ENCODE peak calls at places on chromosome 5, in seven cellular contexts. One of them, this sample, is unnamed.

GRCh38 chr5:7794823-7795222 is 56.1 kb downstream of the CFAP90 start:
- DNase-seq in A549: no peak
- DNase-seq in sigmoid colon: no peak
- DNase-seq in tibial nerve: no peak
- DNase-seq in suprapubic skin: no peak
- DNase-seq in ovary: no peak
- DNase-seq in upper lobe of left lung: no peak
- DNase-seq in this sample: no peak

GRCh38 chr5:132849347-132849746 is 16.9 kb downstream of the GDF9 start:
- DNase-seq in A549: no peak
- DNase-seq in sigmoid colon: no peak
- DNase-seq in tibial nerve: no peak
- DNase-seq in suprapubic skin: no peak
- DNase-seq in ovary: no peak
- DNase-seq in upper lobe of left lung: no peak
- DNase-seq in this sample: no peak

GRCh38 chr5:34895641-34896419 is 19.5 kb downstream of the RAD1 start:
- DNase-seq in A549: no peak
- DNase-seq in sigmoid colon: no peak
- DNase-seq in tibial nerve: no peak
- DNase-seq in suprapubic skin: no peak
- DNase-seq in ovary: no peak
- DNase-seq in upper lobe of left lung: no peak
- DNase-seq in this sample: no peak

GRCh38 chr5:179393078-179393477 is 47.8 kb upstream of the ADAMTS2 start:
- DNase-seq in A549: peak; percentile 17
- DNase-seq in sigmoid colon: peak; percentile 64
- DNase-seq in tibial nerve: no peak
- DNase-seq in suprapubic skin: peak; percentile 23
- DNase-seq in ovary: no peak
- DNase-seq in upper lobe of left lung: no peak
- DNase-seq in this sample: peak; percentile 1

GRCh38 chr5:59275537-59276276 is 617.8 kb downstream of the PDE4D start:
- DNase-seq in A549: peak; percentile 91
- DNase-seq in sigmoid colon: peak; percentile 89
- DNase-seq in tibial nerve: no peak
- DNase-seq in suprapubic skin: no peak
- DNase-seq in ovary: no peak
- DNase-seq in upper lobe of left lung: no peak
- DNase-seq in this sample: peak; percentile 44

GRCh38 chr5:102818345-102818744 is 63.2 kb downstream of the PAM start:
- DNase-seq in A549: no peak
- DNase-seq in sigmoid colon: no peak
- DNase-seq in tibial nerve: no peak
- DNase-seq in suprapubic skin: no peak
- DNase-seq in ovary: no peak
- DNase-seq in upper lobe of left lung: no peak
- DNase-seq in this sample: no peak

GRCh38 chr5:54205453-54205852 is 104.9 kb downstream of the ARL15 start:
- DNase-seq in A549: no peak
- DNase-seq in sigmoid colon: no peak
- DNase-seq in tibial nerve: no peak
- DNase-seq in suprapubic skin: no peak
- DNase-seq in ovary: no peak
- DNase-seq in upper lobe of left lung: no peak
- DNase-seq in this sample: no peak

GRCh38 chr5:134436523-134437339 is 25.1 kb upstream of the CDKN2AIPNL start:
- DNase-seq in A549: peak; percentile 75
- DNase-seq in sigmoid colon: peak; percentile 82
- DNase-seq in tibial nerve: peak; percentile 42
- DNase-seq in suprapubic skin: peak; percentile 89
- DNase-seq in ovary: no peak
- DNase-seq in upper lobe of left lung: peak; percentile 78
- DNase-seq in this sample: peak; percentile 80

GRCh38 chr5:159412284-159413046 is 82.2 kb upstream of the IL12B start:
- DNase-seq in A549: no peak
- DNase-seq in sigmoid colon: no peak
- DNase-seq in tibial nerve: no peak
- DNase-seq in suprapubic skin: no peak
- DNase-seq in ovary: no peak
- DNase-seq in upper lobe of left lung: no peak
- DNase-seq in this sample: peak; percentile 26

GRCh38 chr5:95406426-95407093 is 15.4 kb downstream of the FAM81B start:
- DNase-seq in A549: no peak
- DNase-seq in sigmoid colon: no peak
- DNase-seq in tibial nerve: no peak
- DNase-seq in suprapubic skin: no peak
- DNase-seq in ovary: no peak
- DNase-seq in upper lobe of left lung: no peak
- DNase-seq in this sample: peak; percentile 48

GRCh38 chr5:172919525-172920446 is 39.4 kb upstream of the RPL26L1 start:
- DNase-seq in A549: no peak
- DNase-seq in sigmoid colon: peak; percentile 94
- DNase-seq in tibial nerve: no peak
- DNase-seq in suprapubic skin: no peak
- DNase-seq in ovary: no peak
- DNase-seq in upper lobe of left lung: no peak
- DNase-seq in this sample: peak; percentile 71

GRCh38 chr5:103522586-103522985 is 40.0 kb downstream of the NUDT12 start:
- DNase-seq in A549: no peak
- DNase-seq in sigmoid colon: no peak
- DNase-seq in tibial nerve: no peak
- DNase-seq in suprapubic skin: no peak
- DNase-seq in ovary: no peak
- DNase-seq in upper lobe of left lung: no peak
- DNase-seq in this sample: no peak

GRCh38 chr5:90944116-90944515 is 385.5 kb downstream of the ADGRV1 start:
- DNase-seq in A549: no peak
- DNase-seq in sigmoid colon: no peak
- DNase-seq in tibial nerve: no peak
- DNase-seq in suprapubic skin: no peak
- DNase-seq in ovary: no peak
- DNase-seq in upper lobe of left lung: no peak
- DNase-seq in this sample: no peak

GRCh38 chr5:72608297-72608696 is 101.1 kb upstream of the ZNF366 start:
- DNase-seq in A549: no peak
- DNase-seq in sigmoid colon: no peak
- DNase-seq in tibial nerve: no peak
- DNase-seq in suprapubic skin: no peak
- DNase-seq in ovary: no peak
- DNase-seq in upper lobe of left lung: no peak
- DNase-seq in this sample: no peak

GRCh38 chr5:81164936-81165335 is 68.2 kb upstream of the CKMT2 start:
- DNase-seq in A549: no peak
- DNase-seq in sigmoid colon: no peak
- DNase-seq in tibial nerve: no peak
- DNase-seq in suprapubic skin: no peak
- DNase-seq in ovary: no peak
- DNase-seq in upper lobe of left lung: peak; percentile 4
- DNase-seq in this sample: no peak

GRCh38 chr5:83547889-83548288 is 76.3 kb downstream of the VCAN start:
- DNase-seq in A549: no peak
- DNase-seq in sigmoid colon: no peak
- DNase-seq in tibial nerve: no peak
- DNase-seq in suprapubic skin: no peak
- DNase-seq in ovary: no peak
- DNase-seq in upper lobe of left lung: no peak
- DNase-seq in this sample: no peak

GRCh38 chr5:180799194-180799593 is 3.4 kb downstream of the MGAT1 start:
- DNase-seq in A549: peak; percentile 44
- DNase-seq in sigmoid colon: peak; percentile 54
- DNase-seq in tibial nerve: no peak
- DNase-seq in suprapubic skin: no peak
- DNase-seq in ovary: no peak
- DNase-seq in upper lobe of left lung: no peak
- DNase-seq in this sample: peak; percentile 58

GRCh38 chr5:32116574-32117313 is 57.4 kb downstream of the GOLPH3 start:
- DNase-seq in A549: no peak
- DNase-seq in sigmoid colon: no peak
- DNase-seq in tibial nerve: no peak
- DNase-seq in suprapubic skin: no peak
- DNase-seq in ovary: no peak
- DNase-seq in upper lobe of left lung: no peak
- DNase-seq in this sample: no peak

DNA sequence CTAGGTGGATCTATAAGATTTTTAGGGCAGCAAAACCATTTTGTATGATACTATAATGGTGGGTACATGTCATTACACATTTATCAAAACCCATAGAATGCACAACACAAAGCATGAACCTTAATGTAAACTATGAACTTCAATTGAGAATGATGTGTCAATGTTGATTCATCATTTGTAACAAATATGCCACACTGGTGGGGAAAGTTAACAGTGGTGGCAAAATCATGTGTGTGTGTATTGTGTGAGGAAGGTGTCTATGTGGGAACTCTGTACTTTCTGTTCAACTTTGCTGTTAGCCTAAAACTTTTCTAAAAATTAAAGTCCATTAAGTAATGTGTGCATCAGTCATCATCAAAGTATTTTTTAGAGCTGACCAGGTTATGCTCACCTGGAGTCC is 38.9 kb downstream of the HAVCR1 start:
- DNase-seq in A549: no peak
- DNase-seq in sigmoid colon: no peak
- DNase-seq in tibial nerve: no peak
- DNase-seq in suprapubic skin: no peak
- DNase-seq in ovary: no peak
- DNase-seq in upper lobe of left lung: no peak
- DNase-seq in this sample: no peak
- TF ChIP-seq EP300 in A549: no peak
- TF ChIP-seq EP300 in sigmoid colon: no peak
- TF ChIP-seq EP300 in tibial nerve: no peak
- TF ChIP-seq EP300 in suprapubic skin: no peak
- TF ChIP-seq EP300 in ovary: no peak
- TF ChIP-seq EP300 in upper lobe of left lung: no peak
- TF ChIP-seq EP300 in this sample: no peak

DNA sequence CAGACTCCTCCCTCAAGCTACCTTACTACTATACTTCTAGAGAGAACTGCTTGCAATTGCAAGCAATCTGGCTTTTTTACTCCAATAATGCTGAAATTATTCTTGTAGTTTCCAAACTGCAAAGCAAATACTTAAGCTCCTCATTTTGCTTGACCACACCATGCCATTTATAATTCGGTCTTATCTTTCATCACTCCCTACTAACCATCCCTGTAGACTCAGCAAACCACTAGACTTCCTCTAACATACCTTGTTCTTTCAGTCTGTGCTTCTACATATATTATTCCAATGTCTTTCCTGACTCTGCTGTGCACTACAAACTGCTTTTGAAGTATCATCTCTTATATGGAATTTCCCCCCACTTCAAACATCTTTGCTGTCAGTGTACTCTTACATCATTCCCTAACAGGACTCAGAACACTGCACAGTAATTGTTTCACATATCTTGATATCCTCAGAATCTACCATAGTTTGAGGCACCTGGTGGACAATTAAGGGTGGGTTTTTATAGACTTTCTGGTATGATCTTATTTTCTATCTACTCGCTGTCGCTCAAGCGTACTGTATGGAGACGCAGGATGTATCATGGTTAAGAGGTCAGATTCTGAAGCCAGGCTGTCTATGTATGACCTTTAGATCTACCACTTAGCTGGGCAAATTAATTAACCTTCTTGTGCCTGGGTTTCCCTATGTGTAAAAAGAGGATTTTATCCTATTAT is 2.8 kb downstream of the IL6ST start:
- DNase-seq in A549: no peak
- DNase-seq in sigmoid colon: no peak
- DNase-seq in tibial nerve: no peak
- DNase-seq in suprapubic skin: no peak
- DNase-seq in ovary: no peak
- DNase-seq in upper lobe of left lung: no peak
- DNase-seq in this sample: no peak
- H3K27ac ChIP-seq in A549: peak overlapping the region; percentile 75
- H3K27ac ChIP-seq in sigmoid colon: peak overlapping the region; percentile 94
- H3K27ac ChIP-seq in tibial nerve: peak overlapping the region; percentile 97
- H3K27ac ChIP-seq in suprapubic skin: peak overlapping the region; percentile 100
- H3K27ac ChIP-seq in ovary: no peak overlapping the region
- H3K27ac ChIP-seq in upper lobe of left lung: peak overlapping the region; percentile 99
- H3K27ac ChIP-seq in this sample: peak overlapping the region; percentile 100

GRCh38 chr5:3417376-3417943 is 178.2 kb upstream of the IRX1 start:
- DNase-seq in A549: no peak
- DNase-seq in sigmoid colon: no peak
- DNase-seq in tibial nerve: no peak
- DNase-seq in suprapubic skin: no peak
- DNase-seq in ovary: no peak
- DNase-seq in upper lobe of left lung: peak; percentile 49
- DNase-seq in this sample: no peak

GRCh38 chr5:3412146-3412545 is 183.5 kb upstream of the IRX1 start:
- DNase-seq in A549: no peak
- DNase-seq in sigmoid colon: no peak
- DNase-seq in tibial nerve: no peak
- DNase-seq in suprapubic skin: no peak
- DNase-seq in ovary: no peak
- DNase-seq in upper lobe of left lung: no peak
- DNase-seq in this sample: no peak

GRCh38 chr5:3411363-3411762 is 184.3 kb upstream of the IRX1 start:
- DNase-seq in A549: no peak
- DNase-seq in sigmoid colon: no peak
- DNase-seq in tibial nerve: no peak
- DNase-seq in suprapubic skin: no peak
- DNase-seq in ovary: no peak
- DNase-seq in upper lobe of left lung: no peak
- DNase-seq in this sample: no peak

DNA sequence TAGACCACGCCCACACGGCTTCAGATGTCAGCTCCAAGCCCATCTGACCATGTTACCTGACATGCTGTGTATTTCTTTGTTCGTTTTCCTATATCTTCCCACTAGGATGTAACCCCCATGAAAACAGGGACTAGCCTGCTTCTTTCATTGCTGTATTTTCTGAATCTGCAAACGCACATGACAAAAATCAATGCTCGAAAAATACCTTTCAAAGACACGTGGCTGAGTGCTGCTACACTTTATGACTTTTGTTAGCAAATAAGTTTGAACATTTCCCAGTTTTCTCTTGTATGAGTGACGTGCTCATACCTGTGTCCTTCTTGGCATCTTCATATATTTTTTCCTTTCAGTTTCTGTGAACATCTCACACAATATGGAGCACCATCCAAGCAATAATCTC is 181.3 kb upstream of the IRX1 start:
- DNase-seq in A549: no peak
- DNase-seq in sigmoid colon: no peak
- DNase-seq in tibial nerve: no peak
- DNase-seq in suprapubic skin: no peak
- DNase-seq in ovary: no peak
- DNase-seq in upper lobe of left lung: no peak
- DNase-seq in this sample: no peak
- TF ChIP-seq EP300 in A549: no peak
- TF ChIP-seq EP300 in sigmoid colon: no peak
- TF ChIP-seq EP300 in tibial nerve: no peak
- TF ChIP-seq EP300 in suprapubic skin: no peak
- TF ChIP-seq EP300 in ovary: no peak
- TF ChIP-seq EP300 in upper lobe of left lung: no peak
- TF ChIP-seq EP300 in this sample: no peak

DNA sequence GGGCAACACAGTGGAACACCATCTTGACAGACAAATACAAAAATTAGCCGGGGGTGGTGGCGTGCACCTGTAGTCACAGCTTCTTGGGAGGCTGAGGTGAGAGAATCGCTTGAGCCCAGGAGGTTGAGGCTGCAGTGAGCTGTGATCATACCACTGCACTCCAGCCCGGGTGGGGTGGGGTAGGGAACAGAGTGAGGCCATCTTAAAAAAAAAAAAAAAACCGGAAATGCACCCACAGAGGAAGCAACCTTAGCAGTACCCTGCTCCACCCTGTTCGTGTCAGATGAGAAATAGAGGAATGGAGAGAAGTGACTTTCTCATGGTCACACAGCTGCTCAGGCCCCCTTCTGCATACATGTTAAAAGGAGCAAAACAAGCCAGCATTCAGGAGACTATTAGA is 40.8 kb downstream of the CYFIP2 start:
- DNase-seq in A549: no peak
- DNase-seq in sigmoid colon: no peak
- DNase-seq in tibial nerve: no peak
- DNase-seq in suprapubic skin: no peak
- DNase-seq in ovary: no peak
- DNase-seq in upper lobe of left lung: no peak
- DNase-seq in this sample: no peak
- H3K27ac ChIP-seq in A549: no peak overlapping the region
- H3K27ac ChIP-seq in sigmoid colon: no peak overlapping the region
- H3K27ac ChIP-seq in tibial nerve: no peak overlapping the region
- H3K27ac ChIP-seq in suprapubic skin: no peak overlapping the region
- H3K27ac ChIP-seq in ovary: no peak overlapping the region
- H3K27ac ChIP-seq in upper lobe of left lung: no peak overlapping the region
- H3K27ac ChIP-seq in this sample: no peak overlapping the region